ENCODE peak calls at places on chromosomes 16 and 17, in nine cellular contexts. A is skeletal muscle cell, X is MM.1S, J is pancreas, F is A549, D is GM23248, L is lower leg skin, Z is AG09309, W is heart left ventricle. K is an unnamed sample.

GRCh38 chr17:49817993-49818392 is 29.5 kb downstream of the KAT7 start:
- DNase-seq in F (no peak), D (no peak), X (no peak), J (no peak), W (no peak), L (no peak), Z (no peak), A (no peak), K (peak)

GRCh38 chr16:87246269-87247065 is 70.7 kb downstream of the C16orf95 start:
- DNase-seq in X (no peak), W (no peak), D (no peak), F (no peak), Z (no peak), A (no peak), J (no peak), L (no peak), K (no peak)

GRCh38 chr17:36602924-36603384 is 1.6 kb downstream of the MRM1 start:
- DNase-seq in D (peak), L (no peak), A (no peak), X (peak), F (peak), W (no peak), J (peak), Z (no peak), K (peak)

GRCh38 chr17:78559749-78560368 is 17.3 kb downstream of the DNAH17 start:
- DNase-seq in Z (no peak), J (no peak), X (no peak), D (no peak), L (no peak), W (no peak), A (no peak), F (no peak), K (no peak)

GRCh38 chr16:11162571-11163268 is 93.3 kb downstream of the SOCS1 start:
- DNase-seq in X (no peak), A (no peak), D (no peak), F (no peak), J (no peak), Z (no peak), W (no peak), L (no peak), K (no peak)

GRCh38 chr17:67043283-67043682 is 1.1 kb upstream of the CACNG1 start:
- DNase-seq in F (no peak), L (no peak), J (no peak), X (no peak), D (peak), Z (no peak), W (no peak), A (no peak), K (no peak)

GRCh38 chr17:64306850-64307463 is 43.9 kb upstream of the TEX2 start:
- DNase-seq in X (peak), J (peak), D (peak), L (peak), F (peak), A (peak), W (peak), Z (peak), K (peak)

GRCh38 chr17:83189673-83190385 is 110.4 kb downstream of the METRNL start:
- DNase-seq in L (peak), X (no peak), J (peak), A (peak), Z (no peak), D (peak), F (no peak), W (peak), K (no peak)

GRCh38 chr16:59601452-59601851 is 867.3 kb upstream of the GOT2 start:
- DNase-seq in X (no peak), J (no peak), D (no peak), Z (no peak), W (no peak), L (no peak), A (no peak), F (no peak), K (no peak)

GRCh38 chr17:83037084-83037950 is 42.1 kb upstream of the METRNL start:
- DNase-seq in J (no peak), L (no peak), W (no peak), D (no peak), X (no peak), F (no peak), A (no peak), Z (no peak), K (no peak)

GRCh38 chr17:64679710-64680216 is 17.7 kb upstream of the SMURF2 start:
- DNase-seq in J (no peak), A (peak), W (no peak), X (no peak), Z (peak), F (peak), L (no peak), D (peak), K (no peak)

GRCh38 chr17:78253946-78254672 is 22.7 kb downstream of the TMEM235 start:
- DNase-seq in L (peak), J (peak), D (peak), X (peak), F (peak), Z (no peak), A (peak), W (peak), K (peak)

GRCh38 chr17:43471801-43472200 is 12.0 kb upstream of the DHX8 start:
- DNase-seq in X (no peak), F (no peak), D (no peak), J (no peak), Z (no peak), L (no peak), W (no peak), A (no peak), K (no peak)

GRCh38 chr17:2852729-2853110 is 56.5 kb downstream of the RAP1GAP2 start:
- DNase-seq in L (no peak), J (no peak), F (no peak), A (no peak), X (no peak), D (no peak), W (peak), Z (no peak), K (no peak)

GRCh38 chr17:51585514-51586104 is 325.3 kb downstream of the UTP18 start:
- DNase-seq in L (no peak), D (no peak), Z (no peak), J (peak), W (no peak), A (no peak), F (peak), X (peak), K (peak)

GRCh38 chr17:83177611-83178532 is 98.5 kb downstream of the METRNL start:
- DNase-seq in D (no peak), L (peak), X (no peak), Z (no peak), J (peak), A (no peak), F (no peak), W (no peak), K (no peak)

GRCh38 chr17:13385481-13385907 is 216.2 kb downstream of the HS3ST3A1 start:
- DNase-seq in X (no peak), J (no peak), F (no peak), D (peak), A (peak), W (no peak), L (no peak), Z (no peak), K (no peak)

GRCh38 chr16:87963400-87963799 is 12.2 kb downstream of the BANP start:
- DNase-seq in D (peak), L (no peak), X (no peak), Z (no peak), F (no peak), J (no peak), A (peak), W (peak), K (peak)

GRCh38 chr17:46020023-46020735 is 21.1 kb downstream of the STH start:
- DNase-seq in Z (no peak), A (no peak), L (no peak), X (no peak), F (no peak), D (no peak), J (no peak), W (no peak), K (peak)

GRCh38 chr17:76091526-76092285 is 11.9 kb downstream of the EXOC7 start:
- DNase-seq in X (no peak), A (no peak), L (peak), D (no peak), Z (no peak), J (no peak), W (no peak), F (no peak), K (peak)

GRCh38 chr16:74862743-74863244 is 88.2 kb upstream of the FA2H start:
- DNase-seq in A (peak), Z (no peak), L (no peak), J (peak), F (peak), W (no peak), D (peak), X (peak), K (peak)

GRCh38 chr17:44752953-44753861 is 5.6 kb upstream of the ADAM11 start:
- DNase-seq in X (no peak), A (no peak), J (no peak), W (no peak), F (no peak), L (no peak), D (no peak), Z (no peak), K (no peak)

GRCh38 chr16:84565669-84566495 is 52.0 kb downstream of the COTL1 start:
- DNase-seq in D (no peak), Z (no peak), X (no peak), F (no peak), J (no peak), L (no peak), W (no peak), A (no peak), K (no peak)

GRCh38 chr17:13513039-13513405 is 88.7 kb downstream of the HS3ST3A1 start:
- DNase-seq in Z (no peak), F (no peak), W (peak), L (no peak), J (no peak), A (peak), D (peak), X (no peak), K (no peak)

GRCh38 chr17:81514735-81515529 is 2.3 kb upstream of the ACTG1 start:
- DNase-seq in A (peak), W (peak), X (peak), D (peak), F (peak), Z (no peak), L (peak), J (peak), K (no peak)

GRCh38 chr16:58379736-58380135 is 12.5 kb upstream of the GINS3 start:
- DNase-seq in X (no peak), D (no peak), L (no peak), A (no peak), J (no peak), W (no peak), F (no peak), Z (no peak), K (no peak)

GRCh38 chr17:12048843-12049473 is 28.3 kb downstream of the MAP2K4 start:
- DNase-seq in A (no peak), F (no peak), W (no peak), J (no peak), D (no peak), Z (no peak), L (no peak), X (no peak), K (no peak)

GRCh38 chr17:76261421-76262215 is 3.5 kb upstream of the UBALD2 start:
- DNase-seq in A (no peak), Z (no peak), D (no peak), F (no peak), J (no peak), L (no peak), W (no peak), X (peak), K (no peak)

GRCh38 chr16:53071748-53072301 is 17.0 kb downstream of the CHD9 start:
- DNase-seq in Z (no peak), X (no peak), A (no peak), D (no peak), W (peak), J (no peak), L (no peak), F (no peak), K (no peak)

GRCh38 chr17:77414811-77415400 is 274.1 kb downstream of the SEC14L1 start:
- DNase-seq in X (no peak), J (no peak), L (no peak), A (no peak), D (no peak), F (no peak), W (no peak), Z (no peak), K (no peak)

GRCh38 chr17:50661795-50662391 is 27.2 kb downstream of the ABCC3 start:
- DNase-seq in Z (peak), X (peak), D (peak), F (peak), J (peak), L (peak), A (peak), W (peak), K (peak)

GRCh38 chr17:82060614-82061013 is 5.0 kb downstream of the DUS1L start:
- DNase-seq in D (no peak), J (no peak), F (no peak), Z (no peak), X (no peak), L (no peak), A (no peak), W (no peak), K (no peak)

GRCh38 chr17:72158895-72159885 is 38.4 kb downstream of the SOX9 start:
- DNase-seq in X (no peak), D (no peak), Z (no peak), A (no peak), F (no peak), L (no peak), W (no peak), J (no peak), K (no peak)

GRCh38 chr17:56173958-56174357 is 20.7 kb downstream of the ANKFN1 start:
- DNase-seq in X (no peak), L (no peak), D (peak), W (peak), F (no peak), Z (no peak), J (no peak), A (no peak), K (peak)

GRCh38 chr17:80513201-80513600 is 31.4 kb upstream of the RPTOR start:
- DNase-seq in D (no peak), F (no peak), W (no peak), L (no peak), A (no peak), X (no peak), Z (no peak), J (no peak), K (no peak)

DNA sequence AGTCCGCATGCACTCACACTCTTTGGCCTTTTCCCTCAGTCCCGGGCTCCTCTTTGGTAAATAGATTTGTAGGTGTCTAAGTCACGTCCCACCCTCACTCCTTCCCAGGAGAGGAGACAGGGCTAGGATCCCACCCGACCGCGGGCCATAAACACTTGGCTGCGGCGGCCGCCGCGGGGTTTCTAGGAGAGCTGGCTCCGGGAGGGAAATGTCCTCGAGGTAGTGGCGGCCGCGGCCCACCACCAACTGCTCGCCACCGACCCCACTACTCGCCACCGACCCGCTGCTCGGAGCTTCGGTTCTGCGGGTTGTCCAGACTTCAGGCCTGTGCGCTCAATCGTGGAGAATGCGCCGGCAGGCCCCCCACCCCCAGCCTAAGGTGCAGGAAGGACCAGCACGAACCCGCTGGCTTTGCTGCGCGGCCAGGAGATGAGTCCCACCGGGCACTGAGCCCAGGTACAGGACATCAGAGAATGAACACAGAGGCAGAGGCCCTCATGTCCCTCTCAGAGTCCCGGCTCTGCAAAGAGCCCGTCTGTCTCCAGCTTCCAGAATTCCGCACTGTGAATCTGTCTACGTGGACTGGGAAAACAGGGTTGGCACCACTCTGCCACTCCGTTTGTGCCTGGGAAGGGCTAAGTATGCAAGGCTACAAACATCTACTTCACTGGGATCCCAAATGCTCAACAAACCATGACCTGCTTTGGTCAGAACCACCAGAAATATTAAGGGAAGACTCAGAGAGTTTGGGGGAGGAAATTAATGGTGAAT is 2.5 kb downstream of the PRAC2 start:
- DNase-seq in L (no peak), D (no peak), A (no peak), F (no peak), J (no peak), Z (no peak), X (no peak), W (no peak), K (no peak)
- H3K4me3 ChIP-seq in L (no peak), D (no peak), A (no peak), F (no peak), J (no peak), Z (no peak), X (peak), W (no peak), K (no peak)

DNA sequence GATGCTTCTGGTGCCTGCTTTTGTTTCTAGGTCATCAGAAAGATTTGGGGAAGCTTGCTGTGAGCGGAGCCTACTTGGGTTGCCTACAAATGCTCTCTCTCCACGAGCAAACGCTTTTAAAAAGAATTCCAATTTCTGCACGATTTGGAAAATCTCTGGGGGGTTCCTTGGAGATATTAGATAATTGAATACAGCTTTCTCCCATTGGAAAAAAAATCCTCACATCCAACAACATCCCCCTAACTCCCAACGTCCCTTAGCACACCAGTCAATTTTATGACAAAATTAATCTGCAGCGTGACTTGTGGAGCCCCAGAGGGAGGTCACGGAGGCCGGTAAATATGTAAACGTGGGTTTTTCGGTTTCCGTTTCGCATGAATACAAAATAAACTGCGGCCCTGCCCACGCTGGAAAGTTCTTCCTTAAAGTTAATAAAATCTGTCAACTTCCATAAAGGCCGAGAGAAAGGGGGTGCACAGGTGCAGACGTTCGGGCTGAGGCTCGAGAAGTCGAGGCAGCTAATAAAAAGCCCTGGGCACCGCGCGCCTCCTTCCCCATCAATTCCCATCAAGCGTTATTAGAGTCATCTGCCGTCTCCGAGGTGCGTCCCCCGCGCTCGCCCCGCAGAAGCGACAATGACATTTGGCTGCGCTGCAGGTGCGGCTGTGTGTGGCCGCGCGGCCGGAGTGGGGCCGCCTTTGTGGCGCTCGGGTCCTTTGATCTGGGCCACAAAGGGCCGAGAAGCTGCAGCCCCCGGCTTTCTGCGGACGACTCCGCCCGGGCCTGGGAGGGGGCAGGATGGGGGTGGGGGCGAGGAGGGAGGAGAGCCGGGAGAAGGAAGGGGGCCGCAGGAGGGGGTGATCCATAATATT is 37.6 kb downstream of the SALL1 start:
- DNase-seq in D (no peak), A (no peak), L (no peak), X (peak), F (no peak), Z (no peak), J (no peak), W (no peak), K (no peak)
- H3K4me3 ChIP-seq in D (peak), A (no peak), L (no peak), X (peak), F (no peak), Z (no peak), J (no peak), W (no peak), K (no peak)

DNA sequence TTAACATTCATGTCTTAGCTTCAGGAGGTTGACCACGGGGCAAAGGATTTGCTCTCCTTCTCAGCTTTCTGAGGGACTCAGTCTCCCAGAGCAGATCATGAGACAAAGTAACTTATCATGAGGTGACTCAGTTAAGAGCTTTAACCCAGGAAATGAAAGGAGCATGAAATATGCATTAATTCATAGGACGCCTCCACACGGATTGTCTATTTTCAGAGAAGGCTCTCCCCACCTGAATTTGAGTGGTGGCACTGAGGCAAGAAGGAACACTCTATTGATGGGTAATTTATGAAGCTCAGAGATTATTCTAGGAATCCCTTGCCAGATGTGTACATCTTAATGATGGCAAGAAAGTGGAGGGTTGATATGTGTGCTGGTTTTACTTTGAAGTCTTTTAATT is 681 bp downstream of the RBFOX1 start:
- DNase-seq in X (no peak), L (no peak), A (no peak), F (no peak), W (no peak), D (no peak), J (no peak), Z (no peak), K (no peak)
- H3K4me3 ChIP-seq in X (no peak), L (no peak), A (no peak), F (no peak), W (peak), D (no peak), J (no peak), Z (no peak), K (no peak)

DNA sequence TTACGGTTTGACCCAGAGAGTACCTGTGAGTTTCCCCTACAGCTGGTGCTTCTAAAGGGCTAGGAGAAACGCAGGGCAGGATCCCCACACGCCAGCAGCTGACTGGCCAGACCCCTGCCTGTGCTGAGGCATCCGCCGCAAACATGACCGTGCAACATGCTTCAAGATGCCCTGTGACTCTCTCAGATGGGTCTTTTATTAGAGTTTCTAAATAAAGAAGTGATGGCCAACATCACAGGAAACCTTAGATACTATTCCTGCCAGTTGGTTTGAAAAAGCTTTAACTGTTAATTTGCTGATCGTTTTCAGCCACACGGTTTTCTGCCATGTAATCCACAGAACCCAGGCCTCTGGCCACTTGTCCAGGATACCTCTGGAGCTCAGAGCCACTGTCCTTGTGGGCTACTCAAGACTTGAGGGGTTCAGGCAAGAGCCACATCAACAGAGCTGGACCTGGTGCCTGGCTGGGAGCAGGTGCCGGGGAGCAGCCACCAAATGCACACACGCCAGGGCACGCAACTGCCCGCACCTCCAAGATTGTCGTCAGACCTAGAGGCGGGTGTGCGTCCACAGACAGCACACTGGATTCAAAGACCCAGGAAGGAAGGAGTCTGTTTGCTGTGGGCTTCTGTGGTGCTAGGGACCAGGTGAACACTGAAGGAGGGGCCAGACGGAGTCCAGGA is 118.4 kb downstream of the ZNF778 start:
- DNase-seq in J (no peak), L (no peak), A (no peak), F (no peak), X (peak), Z (no peak), D (no peak), W (no peak), K (no peak)
- H3K4me3 ChIP-seq in J (no peak), L (no peak), A (no peak), F (no peak), X (peak), Z (no peak), D (no peak), W (no peak), K (no peak)